ENCODE peak calls at places on chromosomes 4 and X, in five cellular contexts. R is cardiac muscle cell, F is tibial artery, U is body of pancreas, O is frontal cortex. G is an unnamed sample.

GRCh38 chrX:22246620-22247019 is 26.1 kb upstream of the CBLL2 start:
- DNase-seq in R (no peak), U (no peak), O (no peak), F (no peak), G (no peak)

GRCh38 chrX:133859336-133859735 is 126.1 kb downstream of the GPC3 start:
- DNase-seq in F (no peak), R (no peak), U (no peak), O (no peak), G (no peak)

GRCh38 chr4:108166038-108166437 is 2.7 kb downstream of the LEF1 start:
- DNase-seq in R (no peak), F (no peak), U (no peak), O (no peak), G (no peak)

GRCh38 chr4:181832305-181832704 is 410.9 kb upstream of the TENM3 start:
- DNase-seq in F (no peak), R (no peak), O (no peak), U (no peak), G (no peak)

GRCh38 chr4:113499696-113500095 is 261.8 kb downstream of the CAMK2D start:
- DNase-seq in U (peak; percentile 5), F (no peak), O (no peak), R (no peak), G (no peak)

GRCh38 chrX:51954592-51954991 is 61.2 kb downstream of the MAGED1 start:
- DNase-seq in U (no peak), O (no peak), F (no peak), R (no peak), G (no peak)

GRCh38 chrX:133254666-133255065 is 36.5 kb upstream of the TFDP3 start:
- DNase-seq in R (no peak), O (no peak), U (no peak), F (no peak), G (no peak)

GRCh38 chr4:124936427-124936826 is 223.9 kb upstream of the ANKRD50 start:
- DNase-seq in F (peak; percentile 31), U (peak; percentile 88), O (no peak), R (peak; percentile 75), G (no peak)

GRCh38 chr4:94962484-94962883 is 204.7 kb downstream of the BMPR1B start:
- DNase-seq in U (no peak), O (no peak), F (no peak), R (no peak), G (no peak)

GRCh38 chr4:154208424-154208823 is 283.2 kb downstream of the DCHS2 start:
- DNase-seq in R (no peak), U (no peak), F (no peak), O (no peak), G (no peak)

GRCh38 chrX:21963736-21964135 is 23.2 kb downstream of the SMS start:
- DNase-seq in F (peak; percentile 45), U (no peak), O (no peak), R (no peak), G (no peak)

GRCh38 chrX:16839852-16840460 is 30.2 kb downstream of the RBBP7 start:
- DNase-seq in U (no peak), R (peak; percentile 17), O (no peak), F (no peak), G (no peak)

GRCh38 chrX:111854778-111855490 is 21.0 kb upstream of the TRPC5OS start:
- DNase-seq in O (no peak), U (peak; percentile 25), F (no peak), R (no peak), G (no peak)

GRCh38 chr4:166972071-166972470 is 262.2 kb downstream of the SPOCK3 start:
- DNase-seq in F (no peak), R (no peak), O (no peak), U (no peak), G (no peak)

GRCh38 chr4:141807073-141807472 is 170.7 kb downstream of the IL15 start:
- DNase-seq in R (no peak), U (no peak), F (no peak), O (no peak), G (no peak)

GRCh38 chr4:185115827-185116232 is 27.2 kb upstream of the SLC25A4 start:
- DNase-seq in O (no peak), R (peak; percentile 95), F (no peak), U (peak; percentile 95), G (peak; percentile 74)

GRCh38 chrX:11374570-11374969 is 81.4 kb downstream of the AMELX start:
- DNase-seq in O (no peak), R (no peak), U (no peak), F (no peak), G (no peak)

GRCh38 chrX:12970691-12971202 is 4.2 kb upstream of the TMSB4X start:
- DNase-seq in U (peak; percentile 69), R (peak; percentile 22), F (peak; percentile 29), O (no peak), G (peak; percentile 69)

GRCh38 chrX:34656467-34656841 is 631 bp downstream of the TMEM47 start:
- DNase-seq in O (no peak), U (no peak), R (peak; percentile 20), F (peak; percentile 16), G (no peak)

GRCh38 chr4:135741583-135741982 is 1540.0 kb upstream of the PABPC4L start:
- DNase-seq in R (no peak), F (no peak), O (no peak), U (no peak), G (no peak)

GRCh38 chrX:54230440-54231148 is 47.5 kb upstream of the FAM120C start:
- DNase-seq in F (no peak), R (no peak), O (no peak), U (no peak), G (no peak)

GRCh38 chrX:38656350-38656915 is 95.1 kb downstream of the TSPAN7 start:
- DNase-seq in F (no peak), R (no peak), O (no peak), U (no peak), G (no peak)

GRCh38 chrX:128975716-128976115 is 547.6 kb downstream of the SMARCA1 start:
- DNase-seq in U (peak; percentile 10), O (no peak), R (peak; percentile 66), F (no peak), G (no peak)

GRCh38 chrX:9635368-9635767 is 130.3 kb downstream of the GPR143 start:
- DNase-seq in U (no peak), O (no peak), R (no peak), F (no peak), G (no peak)

GRCh38 chr4:123667496-123667895 is 270.9 kb downstream of the SPRY1 start:
- DNase-seq in F (no peak), U (no peak), R (no peak), O (no peak), G (no peak)

GRCh38 chr4:42320822-42321388 is 76.4 kb upstream of the SHISA3 start:
- DNase-seq in U (no peak), O (no peak), R (no peak), F (no peak), G (no peak)

GRCh38 chr4:125827338-125828074 is 512.8 kb downstream of the FAT4 start:
- DNase-seq in U (no peak), O (no peak), R (no peak), F (no peak), G (no peak)

GRCh38 chr4:11597506-11597905 is 168.8 kb upstream of the HS3ST1 start:
- DNase-seq in O (no peak), R (no peak), F (no peak), U (no peak), G (no peak)

GRCh38 chr4:99821918-99822503 is 5.4 kb downstream of the DAPP1 start:
- DNase-seq in U (no peak), R (no peak), F (no peak), O (no peak), G (no peak)

GRCh38 chr4:94566420-94566819 is 114.7 kb downstream of the PDLIM5 start:
- DNase-seq in O (no peak), U (no peak), R (no peak), F (no peak), G (no peak)

GRCh38 chr4:48706741-48707140 is 73.3 kb downstream of the FRYL start:
- DNase-seq in O (no peak), R (peak; percentile 57), U (no peak), F (no peak), G (no peak)

GRCh38 chr4:139835006-139835405 is 169.4 kb downstream of the MGST2 start:
- DNase-seq in R (no peak), U (no peak), F (no peak), O (no peak), G (no peak)

GRCh38 chr4:55661398-55662056 is 25.4 kb upstream of the NMU start:
- DNase-seq in U (no peak), O (no peak), R (peak; percentile 11), F (no peak), G (no peak)

GRCh38 chr4:83219344-83219990 is 65.1 kb downstream of the COQ2 start:
- DNase-seq in F (peak; percentile 29), R (no peak), U (peak; percentile 50), O (no peak), G (no peak)

G was measured in T47D.